ENCODE peak calls at places on chromosomes 2 and 18, in seven cellular contexts. One of them, this sample, is unnamed.

GRCh38 chr2:235263205-235264120 is 230.4 kb upstream of the AGAP1 start:
- DNase-seq in WTC11: no peak
- DNase-seq in CD4-positive, alpha-beta T cell: no peak
- DNase-seq in fibroblast of mammary gland: peak
- DNase-seq in hippocampal formation: peak
- DNase-seq in NCI-H1694: peak
- DNase-seq in Calu3: peak
- DNase-seq in this sample: no peak

GRCh38 chr2:121080013-121080772 is 204.8 kb downstream of the TFCP2L1 start:
- DNase-seq in NCI-H1694: peak
- DNase-seq in WTC11: peak
- DNase-seq in Calu3: peak
- DNase-seq in fibroblast of mammary gland: peak
- DNase-seq in CD4-positive, alpha-beta T cell: no peak
- DNase-seq in hippocampal formation: peak
- DNase-seq in this sample: no peak

GRCh38 chr2:120620025-120620793 is 115.5 kb upstream of the GLI2 start:
- DNase-seq in hippocampal formation: no peak
- DNase-seq in WTC11: no peak
- DNase-seq in Calu3: no peak
- DNase-seq in fibroblast of mammary gland: peak
- DNase-seq in CD4-positive, alpha-beta T cell: no peak
- DNase-seq in NCI-H1694: no peak
- DNase-seq in this sample: no peak

GRCh38 chr18:36697905-36698304 is 130.9 kb downstream of the TPGS2 start:
- DNase-seq in WTC11: no peak
- DNase-seq in NCI-H1694: no peak
- DNase-seq in hippocampal formation: no peak
- DNase-seq in Calu3: peak
- DNase-seq in fibroblast of mammary gland: peak
- DNase-seq in CD4-positive, alpha-beta T cell: no peak
- DNase-seq in this sample: no peak

GRCh38 chr18:77096031-77096371 is 36.6 kb downstream of the MBP start:
- DNase-seq in CD4-positive, alpha-beta T cell: no peak
- DNase-seq in WTC11: no peak
- DNase-seq in hippocampal formation: no peak
- DNase-seq in fibroblast of mammary gland: no peak
- DNase-seq in Calu3: no peak
- DNase-seq in NCI-H1694: no peak
- DNase-seq in this sample: no peak

GRCh38 chr2:138155304-138155703 is 191.0 kb downstream of the HNMT start:
- DNase-seq in CD4-positive, alpha-beta T cell: no peak
- DNase-seq in NCI-H1694: no peak
- DNase-seq in Calu3: no peak
- DNase-seq in WTC11: no peak
- DNase-seq in hippocampal formation: no peak
- DNase-seq in fibroblast of mammary gland: no peak
- DNase-seq in this sample: no peak

GRCh38 chr18:35436076-35436649 is 59.0 kb upstream of the ZNF396 start:
- DNase-seq in fibroblast of mammary gland: no peak
- DNase-seq in hippocampal formation: no peak
- DNase-seq in CD4-positive, alpha-beta T cell: no peak
- DNase-seq in NCI-H1694: no peak
- DNase-seq in WTC11: no peak
- DNase-seq in Calu3: no peak
- DNase-seq in this sample: no peak

GRCh38 chr2:16081316-16082200 is 141.2 kb downstream of the MYCN start:
- DNase-seq in fibroblast of mammary gland: no peak
- DNase-seq in WTC11: no peak
- DNase-seq in CD4-positive, alpha-beta T cell: no peak
- DNase-seq in NCI-H1694: no peak
- DNase-seq in Calu3: no peak
- DNase-seq in hippocampal formation: no peak
- DNase-seq in this sample: no peak

GRCh38 chr2:136008205-136008865 is 22.9 kb upstream of the DARS1 start:
- DNase-seq in fibroblast of mammary gland: no peak
- DNase-seq in hippocampal formation: no peak
- DNase-seq in Calu3: no peak
- DNase-seq in CD4-positive, alpha-beta T cell: peak
- DNase-seq in NCI-H1694: no peak
- DNase-seq in WTC11: no peak
- DNase-seq in this sample: peak

GRCh38 chr2:11553661-11554429 is 20.0 kb downstream of the GREB1 start:
- DNase-seq in Calu3: no peak
- DNase-seq in CD4-positive, alpha-beta T cell: no peak
- DNase-seq in hippocampal formation: no peak
- DNase-seq in WTC11: no peak
- DNase-seq in NCI-H1694: no peak
- DNase-seq in fibroblast of mammary gland: peak
- DNase-seq in this sample: no peak

GRCh38 chr2:177314194-177314593 is 49.7 kb upstream of the NFE2L2 start:
- DNase-seq in hippocampal formation: no peak
- DNase-seq in CD4-positive, alpha-beta T cell: no peak
- DNase-seq in Calu3: no peak
- DNase-seq in fibroblast of mammary gland: peak
- DNase-seq in WTC11: no peak
- DNase-seq in NCI-H1694: no peak
- DNase-seq in this sample: no peak

GRCh38 chr2:9205481-9205880 is 1.1 kb upstream of the ASAP2 start:
- DNase-seq in CD4-positive, alpha-beta T cell: no peak
- DNase-seq in NCI-H1694: no peak
- DNase-seq in fibroblast of mammary gland: no peak
- DNase-seq in hippocampal formation: no peak
- DNase-seq in Calu3: no peak
- DNase-seq in WTC11: no peak
- DNase-seq in this sample: no peak

GRCh38 chr18:44079602-44080001 is 601.1 kb upstream of the SETBP1 start:
- DNase-seq in WTC11: no peak
- DNase-seq in NCI-H1694: no peak
- DNase-seq in hippocampal formation: no peak
- DNase-seq in CD4-positive, alpha-beta T cell: no peak
- DNase-seq in fibroblast of mammary gland: peak
- DNase-seq in Calu3: peak
- DNase-seq in this sample: no peak

GRCh38 chr2:212424090-212424489 is 114.5 kb downstream of the ERBB4 start:
- DNase-seq in Calu3: no peak
- DNase-seq in WTC11: no peak
- DNase-seq in fibroblast of mammary gland: no peak
- DNase-seq in NCI-H1694: no peak
- DNase-seq in hippocampal formation: no peak
- DNase-seq in CD4-positive, alpha-beta T cell: no peak
- DNase-seq in this sample: no peak

GRCh38 chr2:72988726-72989273 is 71.5 kb downstream of the EMX1 start:
- DNase-seq in fibroblast of mammary gland: no peak
- DNase-seq in NCI-H1694: no peak
- DNase-seq in WTC11: no peak
- DNase-seq in Calu3: no peak
- DNase-seq in hippocampal formation: no peak
- DNase-seq in CD4-positive, alpha-beta T cell: no peak
- DNase-seq in this sample: peak

GRCh38 chr2:182716665-182716990 is 571 bp downstream of the DNAJC10 start:
- DNase-seq in Calu3: peak
- DNase-seq in WTC11: peak
- DNase-seq in NCI-H1694: no peak
- DNase-seq in CD4-positive, alpha-beta T cell: no peak
- DNase-seq in hippocampal formation: no peak
- DNase-seq in fibroblast of mammary gland: no peak
- DNase-seq in this sample: no peak

GRCh38 chr18:54883816-54884604 is 55.7 kb downstream of the RAB27B start:
- DNase-seq in CD4-positive, alpha-beta T cell: no peak
- DNase-seq in WTC11: no peak
- DNase-seq in fibroblast of mammary gland: no peak
- DNase-seq in NCI-H1694: no peak
- DNase-seq in Calu3: no peak
- DNase-seq in hippocampal formation: no peak
- DNase-seq in this sample: no peak

GRCh38 chr18:23837591-23837990 is 148.3 kb downstream of the LAMA3 start:
- DNase-seq in WTC11: no peak
- DNase-seq in NCI-H1694: no peak
- DNase-seq in fibroblast of mammary gland: peak
- DNase-seq in Calu3: no peak
- DNase-seq in hippocampal formation: no peak
- DNase-seq in CD4-positive, alpha-beta T cell: no peak
- DNase-seq in this sample: no peak

This sample was measured in activated B cell treated with CpG ODN at 0.5 μM for 24 hours.